ENCODE peak calls at places on chromosomes 11 and 22, in four cellular contexts. X is tibial nerve; F is bronchial epithelial cell; O is naive thymus-derived CD8-positive, alpha-beta T cell. Y is an unnamed sample.

GRCh38 chr11:29801561-29801960 is 215.3 kb downstream of the KCNA4 start:
- DNase-seq in X (no peak), F (no peak), O (no peak), Y (no peak)

GRCh38 chr22:20107471-20107901 is 8.4 kb upstream of the RANBP1 start:
- DNase-seq in X (no peak), F (no peak), O (no peak), Y (no peak)

GRCh38 chr11:71563401-71563800 is 2.0 kb upstream of the KRTAP5-10 start:
- DNase-seq in X (no peak), F (peak), O (no peak), Y (peak)

GRCh38 chr11:117808768-117809167 is 11.8 kb upstream of the DSCAML1 start:
- DNase-seq in X (no peak), F (no peak), O (no peak), Y (no peak)

GRCh38 chr11:115958089-115959000 is 454.1 kb upstream of the CADM1 start:
- DNase-seq in X (no peak), F (no peak), O (no peak), Y (no peak)

GRCh38 chr11:116960916-116961315 is 123.5 kb upstream of the APOA1 start:
- DNase-seq in X (no peak), F (peak), O (no peak), Y (no peak)

GRCh38 chr22:25167082-25167481 is 32.6 kb upstream of the CRYBB3 start:
- DNase-seq in X (no peak), F (peak), O (no peak), Y (no peak)

GRCh38 chr11:106012744-106013143 is 9.3 kb downstream of the MSANTD4 start:
- DNase-seq in X (no peak), F (peak), O (no peak), Y (no peak)

GRCh38 chr11:70454197-70454767 is 56.0 kb downstream of the CTTN start:
- DNase-seq in X (no peak), F (no peak), O (no peak), Y (no peak)

Y was measured in KBM-7.